ENCODE peak calls at places on chromosome 18, in four cellular contexts. B is HFFc6, D is fibroblast of mammary gland, Q is fibroblast of pulmonary artery. E is an unnamed sample.

GRCh38 chr18:25895518-25895917 is 194.9 kb downstream of the SS18 start:
- DNase-seq in B (no peak), D (no peak), Q (no peak), E (no peak)

GRCh38 chr18:73895701-73896100 is 251.9 kb downstream of the FBXO15 start:
- DNase-seq in B (no peak), D (no peak), Q (no peak), E (no peak)

GRCh38 chr18:49628119-49628518 is 66.3 kb downstream of the LIPG start:
- DNase-seq in B (no peak), D (no peak), Q (peak; percentile 42), E (no peak)

GRCh38 chr18:37163119-37163518 is 334.2 kb downstream of the KIAA1328 start:
- DNase-seq in B (no peak), D (no peak), Q (no peak), E (no peak)

GRCh38 chr18:67265464-67266245 is 250.9 kb downstream of the DSEL start:
- DNase-seq in B (peak; percentile 78), D (peak; percentile 74), Q (peak; percentile 79), E (no peak)

GRCh38 chr18:39057423-39058057 is 1491.9 kb upstream of the CELF4 start:
- DNase-seq in B (no peak), D (peak; percentile 28), Q (peak; percentile 58), E (no peak)

GRCh38 chr18:3411854-3412268 is 38.1 kb upstream of the TGIF1 start:
- DNase-seq in B (no peak), D (no peak), Q (no peak), E (no peak)

GRCh38 chr18:24629926-24630325 is 169.5 kb downstream of the HRH4 start:
- DNase-seq in B (no peak), D (no peak), Q (no peak), E (no peak)

GRCh38 chr18:51196116-51196810 is 1.2 kb downstream of the MEX3C start:
- DNase-seq in B (peak; percentile 18), D (peak; percentile 31), Q (peak; percentile 17), E (no peak)

GRCh38 chr18:48949606-48950535 is 894 bp downstream of the SMAD7 start:
- DNase-seq in B (no peak), D (no peak), Q (peak; percentile 45), E (no peak)

GRCh38 chr18:50674307-50674706 is 114.4 kb downstream of the MAPK4 start:
- DNase-seq in B (no peak), D (no peak), Q (no peak), E (no peak)

GRCh38 chr18:36284671-36285295 is 12.7 kb upstream of the FHOD3 start:
- DNase-seq in B (peak; percentile 63), D (peak; percentile 74), Q (peak; percentile 86), E (peak; percentile 44)

GRCh38 chr18:36405611-36406010 is 108.1 kb downstream of the FHOD3 start:
- DNase-seq in B (no peak), D (no peak), Q (no peak), E (no peak)

GRCh38 chr18:55875330-55875933 is 287.4 kb upstream of the TCF4 start:
- DNase-seq in B (no peak), D (peak; percentile 37), Q (no peak), E (no peak)

GRCh38 chr18:79754831-79755351 is 42.8 kb upstream of the KCNG2 start:
- DNase-seq in B (no peak), D (no peak), Q (no peak), E (no peak)

GRCh38 chr18:75350440-75350839 is 77.1 kb downstream of the SMIM21 start:
- DNase-seq in B (no peak), D (no peak), Q (no peak), E (no peak)

GRCh38 chr18:12460874-12461273 is 53.1 kb downstream of the PRELID3A start:
- DNase-seq in B (no peak), D (peak; percentile 7), Q (peak; percentile 68), E (no peak)

GRCh38 chr18:8620845-8621244 is 11.6 kb downstream of the RAB12 start:
- DNase-seq in B (no peak), D (no peak), Q (no peak), E (no peak)

GRCh38 chr18:3525870-3526420 is 76.0 kb downstream of the TGIF1 start:
- DNase-seq in B (no peak), D (no peak), Q (no peak), E (no peak)

GRCh38 chr18:47283476-47283875 is 32.0 kb upstream of the SKOR2 start:
- DNase-seq in B (peak; percentile 45), D (peak; percentile 54), Q (peak; percentile 24), E (peak; percentile 7)

GRCh38 chr18:12839057-12839525 is 44.9 kb downstream of the PTPN2 start:
- DNase-seq in B (no peak), D (no peak), Q (no peak), E (no peak)

GRCh38 chr18:11167778-11168177 is 18.4 kb upstream of the PIEZO2 start:
- DNase-seq in B (peak; percentile 41), D (peak; percentile 28), Q (peak; percentile 42), E (no peak)

GRCh38 chr18:62596145-62597005 is 73.5 kb downstream of the ZCCHC2 start:
- DNase-seq in B (no peak), D (peak; percentile 25), Q (peak; percentile 3), E (no peak)

GRCh38 chr18:12657849-12658829 is at the start of gene SPIRE1:
- DNase-seq in B (peak; percentile 31), D (peak; percentile 55), Q (peak; percentile 53), E (no peak)

GRCh38 chr18:77749189-77749588 is 499.5 kb downstream of the GALR1 start:
- DNase-seq in B (no peak), D (peak; percentile 2), Q (no peak), E (no peak)

GRCh38 chr18:54296017-54296416 is 26.7 kb downstream of the POLI start:
- DNase-seq in B (no peak), D (peak; percentile 28), Q (peak; percentile 46), E (no peak)

GRCh38 chr18:48392266-48392665 is 16.9 kb downstream of the ZBTB7C start:
- DNase-seq in B (no peak), D (no peak), Q (no peak), E (no peak)

GRCh38 chr18:58732471-58732870 is 61.2 kb downstream of the MALT1 start:
- DNase-seq in B (no peak), D (no peak), Q (no peak), E (no peak)
- TF ChIP-seq CTCF in B (no peak), D (no peak), Q (no peak), E (no peak)

GRCh38 chr18:26941608-26942007 is 76.1 kb upstream of the AQP4 start:
- DNase-seq in B (no peak), D (no peak), Q (no peak), E (no peak)
- TF ChIP-seq CTCF in B (no peak), D (no peak), Q (no peak), E (no peak)

GRCh38 chr18:70227438-70227837 is 22.0 kb upstream of the RTTN start:
- DNase-seq in B (no peak), D (no peak), Q (no peak), E (no peak)
- TF ChIP-seq CTCF in B (no peak), D (no peak), Q (no peak), E (no peak)

GRCh38 chr18:40382191-40382590 is 1572.8 kb upstream of the PIK3C3 start:
- DNase-seq in B (no peak), D (peak; percentile 35), Q (no peak), E (no peak)
- TF ChIP-seq CTCF in B (no peak), D (no peak), Q (no peak), E (no peak)

E was measured in HFF-Myc.